ENCODE peak calls at places on chromosomes 11 and 22, in six cellular contexts. B, L, S, W, R and Q are unnamed samples.

GRCh38 chr22:27438271-27438980 is 363.1 kb downstream of the MN1 start:
- DNase-seq in B (peak), S (no peak), R (no peak), W (peak), L (no peak), Q (peak)

GRCh38 chr11:13040969-13041561 is 31.9 kb downstream of the RASSF10 start:
- DNase-seq in L (no peak), R (no peak), S (no peak), W (no peak), B (no peak), Q (no peak)

GRCh38 chr22:17872491-17872890 is 98.2 kb upstream of the BID start:
- DNase-seq in S (no peak), L (no peak), W (no peak), R (no peak), B (peak), Q (no peak)

GRCh38 chr11:86782781-86783180 is 17.6 kb upstream of the PRSS23 start:
- DNase-seq in S (no peak), L (no peak), B (no peak), W (no peak), R (no peak), Q (no peak)

GRCh38 chr11:106695506-106695905 is 322.8 kb downstream of the GUCY1A2 start:
- DNase-seq in W (no peak), L (no peak), B (peak), R (no peak), S (no peak), Q (no peak)

GRCh38 chr11:64165482-64165841 is 451 bp downstream of the MACROD1 start:
- DNase-seq in S (no peak), W (no peak), B (no peak), L (no peak), R (peak), Q (peak)

GRCh38 chr22:30078320-30079311 is 1.6 kb upstream of the HORMAD2 start:
- DNase-seq in L (no peak), B (no peak), R (no peak), S (no peak), W (no peak), Q (peak)

GRCh38 chr22:30392661-30393321 is 4.0 kb upstream of the SEC14L2 start:
- DNase-seq in B (no peak), W (no peak), L (no peak), S (no peak), R (no peak), Q (no peak)

GRCh38 chr11:63840356-63841060 is 1.6 kb downstream of the MARK2 start:
- DNase-seq in W (no peak), B (no peak), R (no peak), S (no peak), L (no peak), Q (no peak)

GRCh38 chr11:131696584-131697120 is 326.2 kb downstream of the NTM start:
- DNase-seq in S (no peak), L (peak), W (no peak), B (peak), R (no peak), Q (no peak)

GRCh38 chr11:114433376-114433775 is 5.9 kb upstream of the REXO2 start:
- DNase-seq in W (no peak), L (no peak), R (no peak), B (no peak), S (no peak), Q (no peak)

GRCh38 chr11:62830904-62831519 is 839 bp downstream of the STX5 start:
- DNase-seq in B (no peak), L (no peak), S (no peak), R (no peak), W (no peak), Q (peak)

GRCh38 chr11:120569903-120570302 is 58.4 kb downstream of the GRIK4 start:
- DNase-seq in L (no peak), S (no peak), B (no peak), R (no peak), W (no peak), Q (no peak)

GRCh38 chr22:43956805-43957463 is 1.7 kb downstream of the SAMM50 start:
- DNase-seq in R (no peak), L (no peak), S (no peak), W (no peak), B (no peak), Q (no peak)

GRCh38 chr11:134780486-134781155 is 368.6 kb upstream of the B3GAT1 start:
- DNase-seq in W (no peak), L (no peak), S (no peak), R (no peak), B (no peak), Q (no peak)

GRCh38 chr22:30282616-30283046 is 6.7 kb downstream of the CASTOR1 start:
- DNase-seq in L (no peak), S (no peak), W (no peak), B (no peak), R (no peak), Q (no peak)

GRCh38 chr11:78567209-78567608 is 7.5 kb downstream of the NARS2 start:
- DNase-seq in S (no peak), R (no peak), W (no peak), B (peak), L (no peak), Q (no peak)

GRCh38 chr11:94131363-94132115 is 2.9 kb downstream of the PANX1 start:
- DNase-seq in W (no peak), R (no peak), L (no peak), B (peak), S (no peak), Q (no peak)

GRCh38 chr22:45328822-45329535 is 19.2 kb downstream of the FAM118A start:
- DNase-seq in W (no peak), B (no peak), R (no peak), S (no peak), L (no peak), Q (peak)

GRCh38 chr22:16961477-16962186 is 46.4 kb downstream of the GAB4 start:
- DNase-seq in W (no peak), B (no peak), R (no peak), S (no peak), L (no peak), Q (no peak)

GRCh38 chr11:69129647-69130046 is 26.1 kb upstream of the SMIM38 start:
- DNase-seq in B (no peak), R (no peak), S (no peak), W (no peak), L (no peak), Q (no peak)

GRCh38 chr22:26684173-26684572 is 26.8 kb downstream of the MIAT start:
- DNase-seq in B (no peak), L (no peak), W (no peak), S (no peak), R (no peak), Q (no peak)

GRCh38 chr11:115654792-115655191 is 150.6 kb upstream of the CADM1 start:
- DNase-seq in R (no peak), S (no peak), L (no peak), B (no peak), W (no peak), Q (no peak)

GRCh38 chr22:34975721-34976120 is 90.2 kb upstream of the ISX start:
- DNase-seq in W (no peak), L (no peak), S (no peak), R (no peak), B (no peak), Q (no peak)

GRCh38 chr11:66359662-66360087 is 11.9 kb downstream of the SLC29A2 start:
- DNase-seq in B (no peak), W (peak), S (no peak), L (no peak), R (no peak), Q (no peak)

GRCh38 chr11:62796281-62796680 is 4.5 kb upstream of the TMEM223 start:
- DNase-seq in W (no peak), R (no peak), L (no peak), S (no peak), B (no peak), Q (no peak)